ENCODE peak calls at places on chromosomes 13 and 19, in four cellular contexts. One of them, this sample, is unnamed.

GRCh38 chr19:35899547-35900214 is 659 bp downstream of the NFKBID start:
- DNase-seq in T follicular helper cell: peak
- DNase-seq in colonic mucosa: peak
- DNase-seq in stimulated activated CD8-positive, alpha-beta memory T cell treated with anti-CD3 and anti-CD28 coated beads, Interleukin-2, amount 100 ng/mL, for 1 hour: peak
- DNase-seq in this sample: peak

GRCh38 chr19:34375598-34375997 is 10.6 kb downstream of the GPI start:
- DNase-seq in T follicular helper cell: no peak
- DNase-seq in colonic mucosa: no peak
- DNase-seq in stimulated activated CD8-positive, alpha-beta memory T cell treated with anti-CD3 and anti-CD28 coated beads, Interleukin-2, amount 100 ng/mL, for 1 hour: no peak
- DNase-seq in this sample: no peak

GRCh38 chr19:48918801-48919247 is 14.7 kb upstream of the DHDH start:
- DNase-seq in T follicular helper cell: no peak
- DNase-seq in colonic mucosa: no peak
- DNase-seq in stimulated activated CD8-positive, alpha-beta memory T cell treated with anti-CD3 and anti-CD28 coated beads, Interleukin-2, amount 100 ng/mL, for 1 hour: no peak
- DNase-seq in this sample: no peak

GRCh38 chr19:18848860-18849661 is 17.3 kb downstream of the UPF1 start:
- DNase-seq in T follicular helper cell: no peak
- DNase-seq in colonic mucosa: peak
- DNase-seq in stimulated activated CD8-positive, alpha-beta memory T cell treated with anti-CD3 and anti-CD28 coated beads, Interleukin-2, amount 100 ng/mL, for 1 hour: no peak
- DNase-seq in this sample: no peak

GRCh38 chr13:24727731-24728601 is 36.0 kb upstream of the RNF17 start:
- DNase-seq in T follicular helper cell: peak
- DNase-seq in colonic mucosa: peak
- DNase-seq in stimulated activated CD8-positive, alpha-beta memory T cell treated with anti-CD3 and anti-CD28 coated beads, Interleukin-2, amount 100 ng/mL, for 1 hour: peak
- DNase-seq in this sample: peak

GRCh38 chr13:65606622-65607021 is 1623.5 kb downstream of the PCDH9 start:
- DNase-seq in T follicular helper cell: no peak
- DNase-seq in colonic mucosa: no peak
- DNase-seq in stimulated activated CD8-positive, alpha-beta memory T cell treated with anti-CD3 and anti-CD28 coated beads, Interleukin-2, amount 100 ng/mL, for 1 hour: no peak
- DNase-seq in this sample: peak

GRCh38 chr19:54654447-54655321 is 8.1 kb upstream of the LILRB4 start:
- DNase-seq in T follicular helper cell: no peak
- DNase-seq in colonic mucosa: no peak
- DNase-seq in stimulated activated CD8-positive, alpha-beta memory T cell treated with anti-CD3 and anti-CD28 coated beads, Interleukin-2, amount 100 ng/mL, for 1 hour: no peak
- DNase-seq in this sample: no peak

GRCh38 chr13:109162248-109163051 is 533.0 kb downstream of the MYO16 start:
- DNase-seq in T follicular helper cell: no peak
- DNase-seq in colonic mucosa: no peak
- DNase-seq in stimulated activated CD8-positive, alpha-beta memory T cell treated with anti-CD3 and anti-CD28 coated beads, Interleukin-2, amount 100 ng/mL, for 1 hour: no peak
- DNase-seq in this sample: peak

GRCh38 chr13:98214707-98215106 is 37.6 kb upstream of the RNF113B start:
- DNase-seq in T follicular helper cell: no peak
- DNase-seq in colonic mucosa: peak
- DNase-seq in stimulated activated CD8-positive, alpha-beta memory T cell treated with anti-CD3 and anti-CD28 coated beads, Interleukin-2, amount 100 ng/mL, for 1 hour: no peak
- DNase-seq in this sample: peak

GRCh38 chr13:23381877-23382276 is 51.6 kb downstream of the SACS start:
- DNase-seq in T follicular helper cell: no peak
- DNase-seq in colonic mucosa: no peak
- DNase-seq in stimulated activated CD8-positive, alpha-beta memory T cell treated with anti-CD3 and anti-CD28 coated beads, Interleukin-2, amount 100 ng/mL, for 1 hour: no peak
- DNase-seq in this sample: no peak

GRCh38 chr19:4473708-4474503 is 1.8 kb downstream of the HDGFL2 start:
- DNase-seq in T follicular helper cell: no peak
- DNase-seq in colonic mucosa: no peak
- DNase-seq in stimulated activated CD8-positive, alpha-beta memory T cell treated with anti-CD3 and anti-CD28 coated beads, Interleukin-2, amount 100 ng/mL, for 1 hour: no peak
- DNase-seq in this sample: no peak

GRCh38 chr13:20616059-20616797 is 49.3 kb downstream of the IFT88 start:
- DNase-seq in T follicular helper cell: no peak
- DNase-seq in colonic mucosa: no peak
- DNase-seq in stimulated activated CD8-positive, alpha-beta memory T cell treated with anti-CD3 and anti-CD28 coated beads, Interleukin-2, amount 100 ng/mL, for 1 hour: no peak
- DNase-seq in this sample: peak

GRCh38 chr13:51148952-51149573 is 38.0 kb upstream of the C13orf42 start:
- DNase-seq in T follicular helper cell: no peak
- DNase-seq in colonic mucosa: no peak
- DNase-seq in stimulated activated CD8-positive, alpha-beta memory T cell treated with anti-CD3 and anti-CD28 coated beads, Interleukin-2, amount 100 ng/mL, for 1 hour: no peak
- DNase-seq in this sample: peak

GRCh38 chr13:64154514-64154913 is 2738.9 kb upstream of the PCDH20 start:
- DNase-seq in T follicular helper cell: no peak
- DNase-seq in colonic mucosa: no peak
- DNase-seq in stimulated activated CD8-positive, alpha-beta memory T cell treated with anti-CD3 and anti-CD28 coated beads, Interleukin-2, amount 100 ng/mL, for 1 hour: no peak
- DNase-seq in this sample: peak

GRCh38 chr19:31220540-31220939 is 128.7 kb downstream of the TSHZ3 start:
- DNase-seq in T follicular helper cell: no peak
- DNase-seq in colonic mucosa: no peak
- DNase-seq in stimulated activated CD8-positive, alpha-beta memory T cell treated with anti-CD3 and anti-CD28 coated beads, Interleukin-2, amount 100 ng/mL, for 1 hour: no peak
- DNase-seq in this sample: no peak

GRCh38 chr19:46599716-46600392 is 1.3 kb upstream of the CALM3 start:
- DNase-seq in T follicular helper cell: no peak
- DNase-seq in colonic mucosa: no peak
- DNase-seq in stimulated activated CD8-positive, alpha-beta memory T cell treated with anti-CD3 and anti-CD28 coated beads, Interleukin-2, amount 100 ng/mL, for 1 hour: no peak
- DNase-seq in this sample: no peak

This sample was measured in renal cortical epithelial cell.